ENCODE peak calls at places on chromosomes 6 and 20, in four cellular contexts. I is left ventricle myocardium inferior, T is neural progenitor cell, Y is SJSA1. H is an unnamed sample.

GRCh38 chr20:44969320-44969879 is 3.1 kb downstream of the STK4 start:
- DNase-seq in I (no peak), T (no peak), Y (no peak), H (no peak)

GRCh38 chr20:32067234-32067821 is 15.3 kb downstream of the HCK start:
- DNase-seq in I (no peak), T (no peak), Y (peak; percentile 75), H (peak; percentile 72)

GRCh38 chr20:10739575-10739974 is 65.8 kb upstream of the JAG1 start:
- DNase-seq in I (no peak), T (no peak), Y (no peak), H (no peak)

GRCh38 chr6:84763397-84764331 is 734 bp downstream of the TBX18 start:
- DNase-seq in I (peak; percentile 64), T (peak; percentile 70), Y (peak; percentile 89), H (peak; percentile 88)

GRCh38 chr20:10705801-10706459 is 32.1 kb upstream of the JAG1 start:
- DNase-seq in I (no peak), T (no peak), Y (peak; percentile 62), H (no peak)

GRCh38 chr6:158242071-158242606 is 70.1 kb upstream of the TULP4 start:
- DNase-seq in I (no peak), T (no peak), Y (no peak), H (no peak)

GRCh38 chr6:11675610-11676009 is 103.0 kb downstream of the ADTRP start:
- DNase-seq in I (no peak), T (no peak), Y (no peak), H (no peak)

GRCh38 chr20:61742097-61742805 is 323.4 kb downstream of the TAF4 start:
- DNase-seq in I (no peak), T (peak; percentile 41), Y (no peak), H (no peak)

GRCh38 chr6:33000053-33000452 is 9.3 kb downstream of the HLA-DOA start:
- DNase-seq in I (no peak), T (peak; percentile 70), Y (no peak), H (no peak)

GRCh38 chr6:44223471-44224153 is at the start of gene SLC29A1:
- DNase-seq in I (peak; percentile 89), T (peak; percentile 89), Y (peak; percentile 77), H (peak; percentile 98)

GRCh38 chr20:38514185-38514584 is 41.5 kb downstream of the RALGAPB start:
- DNase-seq in I (no peak), T (no peak), Y (no peak), H (no peak)

GRCh38 chr6:75204222-75204958 is 1.5 kb downstream of the COL12A1 start:
- DNase-seq in I (peak; percentile 73), T (peak; percentile 86), Y (peak; percentile 87), H (peak; percentile 86)

GRCh38 chr6:158717341-158718328 is 67.8 kb downstream of the SYTL3 start:
- DNase-seq in I (no peak), T (no peak), Y (no peak), H (no peak)

GRCh38 chr6:124055986-124056385 is 252.3 kb downstream of the NKAIN2 start:
- DNase-seq in I (no peak), T (no peak), Y (no peak), H (no peak)

GRCh38 chr20:21862958-21863357 is 157.5 kb downstream of the PAX1 start:
- DNase-seq in I (no peak), T (no peak), Y (no peak), H (no peak)

GRCh38 chr6:16103708-16104107 is 25.2 kb upstream of the MYLIP start:
- DNase-seq in I (no peak), T (no peak), Y (no peak), H (no peak)

GRCh38 chr6:157653521-157653920 is 169.5 kb upstream of the SNX9 start:
- DNase-seq in I (no peak), T (no peak), Y (no peak), H (no peak)

GRCh38 chr6:142728367-142728766 is 216.6 kb downstream of the HIVEP2 start:
- DNase-seq in I (no peak), T (no peak), Y (no peak), H (no peak)

GRCh38 chr6:56789879-56790278 is 147.2 kb upstream of the DST start:
- DNase-seq in I (no peak), T (no peak), Y (no peak), H (no peak)

GRCh38 chr6:3616565-3617176 is 134.8 kb downstream of the PXDC1 start:
- DNase-seq in I (no peak), T (no peak), Y (no peak), H (no peak)

GRCh38 chr20:43722153-43722505 is 4.7 kb downstream of the GTSF1L start:
- DNase-seq in I (no peak), T (no peak), Y (no peak), H (no peak)

GRCh38 chr6:155412335-155412734 is 43.3 kb downstream of the NOX3 start:
- DNase-seq in I (no peak), T (peak; percentile 11), Y (no peak), H (no peak)

GRCh38 chr6:30655743-30656094 is 8.8 kb downstream of the C6orf136 start:
- DNase-seq in I (no peak), T (no peak), Y (no peak), H (no peak)
- H3K36me3 ChIP-seq in I (peaks cover 100% of the 10 kb centered on the region), T (no peaks in the 10 kb centered on the region), Y (peaks cover 96% of the 10 kb centered on the region), H (peaks cover 12% of the 10 kb centered on the region)

GRCh38 chr20:63552481-63553249 is 1.3 kb upstream of the FNDC11 start:
- DNase-seq in I (no peak), T (no peak), Y (no peak), H (no peak)
- H3K4me3 ChIP-seq in I (no peak overlapping the region), T (no peak overlapping the region), Y (no peak overlapping the region), H (no peak overlapping the region)

GRCh38 chr6:111674413-111674812 is 68.7 kb upstream of the TRAF3IP2 start:
- DNase-seq in I (no peak), T (no peak), Y (no peak), H (no peak)

GRCh38 chr6:111673086-111673485 is 67.4 kb upstream of the TRAF3IP2 start:
- DNase-seq in I (no peak), T (peak; percentile 53), Y (no peak), H (no peak)

GRCh38 chr6:111673871-111674270 is 68.2 kb upstream of the TRAF3IP2 start:
- DNase-seq in I (no peak), T (no peak), Y (no peak), H (no peak)

GRCh38 chr6:111676383-111676782 is 70.7 kb upstream of the TRAF3IP2 start:
- DNase-seq in I (no peak), T (peak; percentile 57), Y (no peak), H (no peak)

GRCh38 chr6:111674882-111675281 is 69.2 kb upstream of the TRAF3IP2 start:
- DNase-seq in I (no peak), T (no peak), Y (no peak), H (no peak)
- H3K36me3 ChIP-seq in I (peaks cover 48% of the 10 kb centered on the region), T (no peaks in the 10 kb centered on the region), Y (peaks cover 13% of the 10 kb centered on the region), H (no peaks in the 10 kb centered on the region)

GRCh38 chr6:141467881-141468280 is 664.8 kb upstream of the GJE1 start:
- DNase-seq in I (no peak), T (no peak), Y (no peak), H (peak; percentile 51)

GRCh38 chr6:141460743-141461484 is 671.8 kb upstream of the GJE1 start:
- DNase-seq in I (no peak), T (no peak), Y (no peak), H (no peak)

GRCh38 chr6:141464490-141464889 is 668.2 kb upstream of the GJE1 start:
- DNase-seq in I (no peak), T (no peak), Y (no peak), H (peak; percentile 9)

GRCh38 chr6:141467041-141467440 is 665.7 kb upstream of the GJE1 start:
- DNase-seq in I (no peak), T (no peak), Y (no peak), H (no peak)

DNA sequence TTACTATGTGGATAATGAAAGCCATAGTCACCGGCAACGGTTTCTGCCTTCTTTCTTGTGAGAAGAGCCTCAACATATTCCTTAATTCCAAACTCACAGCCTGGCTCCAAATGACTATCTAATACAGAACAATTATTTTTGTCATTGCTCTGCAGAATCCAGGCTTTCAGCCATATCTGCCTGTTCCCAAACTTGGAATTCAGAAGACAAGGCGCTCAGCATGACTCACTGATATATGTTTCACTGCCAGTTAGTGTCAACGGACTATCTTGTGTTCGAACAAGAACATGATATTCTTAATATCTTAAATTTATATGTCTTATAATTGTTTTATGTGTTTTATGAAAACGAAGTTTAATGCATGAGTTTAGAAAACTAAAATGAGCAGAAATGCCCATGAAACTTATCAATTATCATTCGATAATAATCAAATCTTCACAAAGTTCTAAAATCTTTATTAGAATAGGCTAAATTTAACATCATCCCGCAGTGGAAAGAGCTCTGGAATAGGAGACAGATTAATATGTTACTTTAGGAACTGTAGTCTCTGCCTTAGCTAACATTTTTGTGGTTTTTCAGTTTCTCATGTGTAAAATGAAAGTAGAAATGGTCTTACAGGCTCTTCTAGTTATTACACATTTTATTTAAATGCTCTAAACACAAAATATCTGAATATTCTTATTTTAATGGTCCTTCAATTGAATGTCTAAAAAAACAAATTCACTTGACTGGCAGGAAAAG is 669.3 kb upstream of the GJE1 start:
- DNase-seq in I (no peak), T (no peak), Y (no peak), H (peak; percentile 58)
- H3K4me3 ChIP-seq in I (peak overlapping the region; percentile 46), T (no peak overlapping the region), Y (no peak overlapping the region), H (peak overlapping the region; percentile 35)

GRCh38 chr20:49918446-49918845 is 3.1 kb upstream of the SPATA2 start:
- DNase-seq in I (no peak), T (no peak), Y (no peak), H (no peak)
- H3K36me3 ChIP-seq in I (no peaks in the 10 kb centered on the region), T (no peaks in the 10 kb centered on the region), Y (peaks cover 8% of the 10 kb centered on the region), H (peaks cover under 1% of the 10 kb centered on the region)

GRCh38 chr6:77652739-77653138 is at the start of gene MEI4:
- DNase-seq in I (no peak), T (no peak), Y (no peak), H (no peak)

GRCh38 chr6:77653817-77654216 is 978 bp downstream of the MEI4 start:
- DNase-seq in I (no peak), T (no peak), Y (no peak), H (no peak)

DNA sequence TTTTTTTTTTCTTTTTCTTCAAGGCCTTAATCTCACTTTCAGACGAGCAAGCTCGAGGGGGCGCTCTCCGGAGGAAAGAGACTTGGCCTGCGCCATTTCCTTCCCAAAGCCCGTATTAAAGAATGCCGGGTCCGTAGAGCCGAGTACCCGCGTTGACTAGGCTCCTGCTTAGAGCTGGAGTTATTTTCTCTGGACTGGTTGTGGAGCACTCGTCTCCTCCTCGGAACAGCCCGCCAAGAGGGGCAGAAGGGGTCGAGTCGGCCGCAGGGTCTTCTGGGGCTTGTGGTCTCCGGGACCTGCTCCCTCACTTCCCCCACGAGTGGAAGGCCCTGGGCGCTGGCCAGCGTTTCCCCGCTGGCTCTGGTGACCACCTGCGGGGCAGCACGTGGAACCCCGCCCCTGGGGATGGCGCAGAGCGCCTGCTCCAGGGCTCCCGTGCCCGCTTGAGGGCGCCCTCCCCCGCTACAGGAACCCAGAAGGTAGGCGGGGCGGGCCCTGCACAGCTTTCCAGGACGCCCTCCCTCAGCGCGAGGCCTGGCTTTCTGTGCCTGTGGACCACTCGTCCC is 2.7 kb upstream of the MEI4 start:
- DNase-seq in I (peak; percentile 31), T (peak; percentile 93), Y (no peak), H (no peak)
- H3K4me3 ChIP-seq in I (peak overlapping the region; percentile 60), T (peak overlapping the region; percentile 47), Y (no peak overlapping the region), H (no peak overlapping the region)

GRCh38 chr6:62541502-62541901 is 255.5 kb upstream of the KHDRBS2 start:
- DNase-seq in I (no peak), T (no peak), Y (no peak), H (no peak)
- H3K36me3 ChIP-seq in I (no peaks in the 10 kb centered on the region), T (no peaks in the 10 kb centered on the region), Y (no peaks in the 10 kb centered on the region), H (no peaks in the 10 kb centered on the region)